ENCODE peak calls at places on chromosomes 11 and 22, in seven cellular contexts. D is epithelial cell of esophagus, B is thyroid gland, J is left ventricle myocardium inferior, O is bronchial epithelial cell, E is progenitor cell of endocrine pancreas, S is endothelial cell. M is an unnamed sample.
A peak's percentile ranks its signal among the peaks of the same experiment; 100 is the strongest.

GRCh38 chr11:44880953-44881352 is 69.7 kb downstream of the TP53I11 start:
- DNase-seq in J (no peak), O (no peak), B (no peak), E (no peak), S (no peak), D (no peak), M (no peak)

GRCh38 chr22:46148336-46148735 is 2.0 kb upstream of the PPARA start:
- DNase-seq in O (no peak), E (no peak), S (no peak), B (no peak), D (no peak), J (no peak), M (no peak)

GRCh38 chr11:58926695-58927094 is 12.6 kb upstream of the GLYATL1 start:
- DNase-seq in O (peak; percentile 48), B (no peak), S (no peak), D (peak; percentile 21), J (no peak), E (no peak), M (no peak)

GRCh38 chr22:23410411-23410810 is 169.7 kb downstream of the IGLL1 start:
- DNase-seq in D (no peak), B (no peak), J (no peak), S (no peak), O (no peak), E (no peak), M (no peak)

GRCh38 chr22:29291215-29291614 is 15.2 kb upstream of the GAS2L1 start:
- DNase-seq in S (no peak), J (no peak), B (no peak), O (no peak), E (no peak), D (no peak), M (no peak)

GRCh38 chr22:31287818-31288495 is 4.3 kb downstream of the PIK3IP1 start:
- DNase-seq in D (no peak), B (peak; percentile 71), O (no peak), J (no peak), S (no peak), E (no peak), M (no peak)

GRCh38 chr11:8258771-8259170 is 4.9 kb downstream of the LMO1 start:
- DNase-seq in D (peak; percentile 85), E (no peak), S (no peak), B (no peak), O (peak; percentile 68), J (no peak), M (peak; percentile 65)

GRCh38 chr11:76013526-76013925 is 192.8 kb downstream of the WNT11 start:
- DNase-seq in S (no peak), E (no peak), O (no peak), J (no peak), D (no peak), B (no peak), M (no peak)

GRCh38 chr11:70470127-70470526 is 71.8 kb downstream of the CTTN start:
- DNase-seq in B (no peak), S (no peak), J (no peak), D (no peak), E (no peak), O (no peak), M (no peak)

GRCh38 chr11:75924966-75925784 is 110.2 kb downstream of the UVRAG start:
- DNase-seq in O (no peak), E (no peak), B (no peak), S (no peak), D (peak; percentile 11), J (peak; percentile 24), M (no peak)

GRCh38 chr11:73795925-73796632 is 8.4 kb downstream of the MRPL48 start:
- DNase-seq in S (no peak), J (peak; percentile 38), O (no peak), B (no peak), E (no peak), D (no peak), M (peak; percentile 31)

GRCh38 chr22:37273126-37273845 is 9.0 kb upstream of the CYTH4 start:
- DNase-seq in B (no peak), D (no peak), J (no peak), O (peak; percentile 14), S (no peak), E (no peak), M (no peak)

GRCh38 chr11:70505331-70505731 is 107.0 kb downstream of the CTTN start:
- DNase-seq in E (no peak), D (no peak), O (no peak), J (peak; percentile 1), S (no peak), B (no peak), M (no peak)

GRCh38 chr22:48954781-48955311 is 872.8 kb downstream of the BRD1 start:
- DNase-seq in O (no peak), E (no peak), J (no peak), S (no peak), B (no peak), D (no peak), M (no peak)

GRCh38 chr11:6127881-6128280 is 20.4 kb downstream of the OR56B4 start:
- DNase-seq in D (peak; percentile 37), B (no peak), S (no peak), O (peak; percentile 56), J (no peak), E (no peak), M (no peak)

GRCh38 chr11:102452461-102453285 is at the start of gene TMEM123:
- DNase-seq in S (peak; percentile 74), O (peak; percentile 41), E (peak; percentile 68), D (peak; percentile 56), B (peak; percentile 80), J (peak; percentile 86), M (peak; percentile 63)

GRCh38 chr22:37021710-37022482 is 2.4 kb downstream of the MPST start:
- DNase-seq in B (no peak), E (no peak), D (peak; percentile 65), O (peak; percentile 39), J (peak; percentile 32), S (peak; percentile 43), M (peak; percentile 45)

GRCh38 chr22:48098243-48098935 is 1335.9 kb downstream of the TBC1D22A start:
- DNase-seq in D (no peak), J (no peak), O (no peak), S (no peak), B (no peak), E (no peak), M (no peak)

GRCh38 chr11:94504689-94505293 is 7.5 kb upstream of the C11orf97 start:
- DNase-seq in S (peak; percentile 8), E (no peak), B (no peak), O (peak; percentile 69), D (peak; percentile 70), J (no peak), M (no peak)

GRCh38 chr11:15497366-15497765 is 382.6 kb downstream of the INSC start:
- DNase-seq in S (no peak), B (no peak), D (no peak), J (peak; percentile 18), O (no peak), E (no peak), M (no peak)

GRCh38 chr11:44893250-44894216 is 57.1 kb downstream of the TP53I11 start:
- DNase-seq in D (no peak), O (no peak), E (no peak), B (no peak), J (no peak), S (no peak), M (no peak)

GRCh38 chr11:29293825-29294224 is 723.0 kb downstream of the KCNA4 start:
- DNase-seq in B (no peak), E (no peak), O (peak; percentile 91), S (no peak), J (no peak), D (peak; percentile 81), M (no peak)

GRCh38 chr11:85803920-85804319 is 7.0 kb downstream of the SYTL2 start:
- DNase-seq in S (no peak), O (no peak), B (no peak), D (no peak), J (no peak), E (no peak), M (no peak)

GRCh38 chr11:130499828-130500227 is 51.4 kb downstream of the ADAMTS15 start:
- DNase-seq in B (no peak), O (no peak), E (no peak), S (no peak), J (no peak), D (peak; percentile 21), M (no peak)

GRCh38 chr22:20031732-20032406 is 11.0 kb downstream of the TANGO2 start:
- DNase-seq in D (peak; percentile 46), B (no peak), J (no peak), E (no peak), S (no peak), O (peak; percentile 26), M (no peak)

GRCh38 chr11:117750357-117750756 is 46.7 kb downstream of the DSCAML1 start:
- DNase-seq in D (no peak), J (no peak), O (no peak), B (no peak), S (no peak), E (no peak), M (no peak)

GRCh38 chr11:109241988-109242387 is 180.0 kb upstream of the C11orf87 start:
- DNase-seq in S (no peak), E (no peak), J (no peak), O (peak; percentile 98), B (no peak), D (peak; percentile 97), M (no peak)

GRCh38 chr11:26696330-26696729 is 25.5 kb downstream of the SLC5A12 start:
- DNase-seq in D (peak; percentile 51), J (no peak), E (no peak), S (no peak), B (no peak), O (peak; percentile 75), M (no peak)

GRCh38 chr11:69212121-69213110 is 56.7 kb downstream of the SMIM38 start:
- DNase-seq in J (no peak), S (no peak), E (no peak), D (no peak), B (no peak), O (no peak), M (no peak)

GRCh38 chr22:19121631-19122142 is 525 bp downstream of the DGCR2 start:
- DNase-seq in O (no peak), S (peak; percentile 48), D (peak; percentile 49), B (peak; percentile 88), E (peak; percentile 47), J (peak; percentile 66), M (peak; percentile 65)

GRCh38 chr11:112315057-112315720 is 54.5 kb upstream of the PLET1 start:
- DNase-seq in B (no peak), D (no peak), O (no peak), J (no peak), E (no peak), S (no peak), M (no peak)

GRCh38 chr11:129639300-129639699 is 176.3 kb upstream of the TMEM45B start:
- DNase-seq in D (peak; percentile 99), O (peak; percentile 100), J (no peak), S (no peak), B (no peak), E (no peak), M (no peak)

GRCh38 chr22:31530816-31531180 is 34.5 kb downstream of the SFI1 start:
- DNase-seq in B (no peak), J (no peak), S (no peak), D (no peak), E (no peak), O (no peak), M (no peak)

GRCh38 chr11:86632499-86633269 is 39.7 kb downstream of the ME3 start:
- DNase-seq in D (peak; percentile 94), O (peak; percentile 96), E (no peak), B (no peak), S (peak; percentile 33), J (no peak), M (no peak)

GRCh38 chr11:28760676-28761390 is 652.6 kb downstream of the METTL15 start:
- DNase-seq in E (no peak), S (no peak), O (peak; percentile 86), B (peak; percentile 19), J (no peak), D (peak; percentile 65), M (no peak)

M was measured in glutamatergic neuron.